ENCODE peak calls at places on chromosomes 12 and 14, in ten cellular contexts. Q, R, L, S, E, U, F, O, J and T are unnamed samples.

GRCh38 chr12:31702047-31702446 is 26.8 kb downstream of the AMN1 start:
- DNase-seq in Q (no peak), R (peak; percentile 52), L (no peak), S (no peak), E (no peak), U (no peak), F (no peak), O (peak; percentile 48), J (no peak), T (peak; percentile 8)

GRCh38 chr14:92465353-92466067 is 48.1 kb upstream of the RIN3 start:
- DNase-seq in Q (no peak), R (no peak), L (no peak), S (no peak), E (no peak), U (no peak), F (no peak), O (no peak), J (no peak), T (no peak)

GRCh38 chr14:77260631-77261030 is 10.4 kb downstream of the NGB start:
- DNase-seq in Q (no peak), R (no peak), L (no peak), S (no peak), E (no peak), U (no peak), F (no peak), O (no peak), J (no peak), T (no peak)

GRCh38 chr12:108033091-108033490 is 96.0 kb upstream of the WSCD2 start:
- DNase-seq in Q (no peak), R (no peak), L (no peak), S (no peak), E (no peak), U (no peak), F (no peak), O (no peak), J (no peak), T (no peak)

GRCh38 chr14:99441157-99441870 is 39.3 kb downstream of the SETD3 start:
- DNase-seq in Q (no peak), R (no peak), L (peak; percentile 31), S (no peak), E (no peak), U (no peak), F (no peak), O (no peak), J (no peak), T (no peak)

GRCh38 chr12:94041833-94042232 is 106.5 kb upstream of the PLXNC1 start:
- DNase-seq in Q (no peak), R (no peak), L (no peak), S (no peak), E (no peak), U (no peak), F (no peak), O (no peak), J (no peak), T (no peak)

GRCh38 chr14:95711476-95712176 is 2.3 kb downstream of the TCL1A start:
- DNase-seq in Q (no peak), R (no peak), L (no peak), S (no peak), E (no peak), U (no peak), F (no peak), O (no peak), J (no peak), T (no peak)

GRCh38 chr12:67193705-67194104 is 75.5 kb upstream of the CAND1 start:
- DNase-seq in Q (peak; percentile 10), R (peak; percentile 77), L (peak; percentile 56), S (peak; percentile 24), E (no peak), U (no peak), F (peak; percentile 32), O (peak; percentile 71), J (peak; percentile 5), T (peak; percentile 0)

GRCh38 chr12:124940393-124941169 is 26.1 kb upstream of the UBC start:
- DNase-seq in Q (peak; percentile 83), R (peak; percentile 98), L (peak; percentile 79), S (peak; percentile 89), E (no peak), U (peak; percentile 73), F (peak; percentile 93), O (peak; percentile 93), J (peak; percentile 79), T (peak; percentile 83)

GRCh38 chr12:104303538-104304151 is at the start of gene EID3:
- DNase-seq in Q (no peak), R (no peak), L (peak; percentile 84), S (no peak), E (peak; percentile 66), U (peak; percentile 72), F (peak; percentile 91), O (peak; percentile 84), J (peak; percentile 93), T (peak; percentile 89)

GRCh38 chr12:14927267-14927666 is 11.1 kb downstream of the ERP27 start:
- DNase-seq in Q (no peak), R (no peak), L (no peak), S (no peak), E (no peak), U (no peak), F (no peak), O (no peak), J (no peak), T (no peak)

GRCh38 chr12:27822076-27822712 is 42.2 kb upstream of the MANSC4 start:
- DNase-seq in Q (no peak), R (no peak), L (no peak), S (peak; percentile 8), E (no peak), U (peak; percentile 60), F (peak; percentile 73), O (peak; percentile 97), J (peak; percentile 58), T (peak; percentile 43)

GRCh38 chr14:99118046-99118721 is 153.8 kb downstream of the BCL11B start:
- DNase-seq in Q (no peak), R (no peak), L (no peak), S (no peak), E (no peak), U (no peak), F (no peak), O (no peak), J (no peak), T (no peak)

GRCh38 chr12:29220632-29221336 is 71.7 kb downstream of the FAR2 start:
- DNase-seq in Q (no peak), R (no peak), L (no peak), S (no peak), E (no peak), U (no peak), F (no peak), O (no peak), J (no peak), T (no peak)

GRCh38 chr14:39368261-39368959 is 63.8 kb downstream of the FBXO33 start:
- DNase-seq in Q (peak; percentile 45), R (peak; percentile 84), L (peak; percentile 52), S (peak; percentile 21), E (peak; percentile 48), U (peak; percentile 3), F (peak; percentile 40), O (peak; percentile 59), J (peak; percentile 30), T (peak; percentile 54)

GRCh38 chr12:8493084-8493483 is 20.2 kb upstream of the CLEC4D start:
- DNase-seq in Q (no peak), R (no peak), L (no peak), S (peak; percentile 77), E (no peak), U (peak; percentile 25), F (peak; percentile 47), O (no peak), J (peak; percentile 75), T (no peak)

GRCh38 chr14:101502761-101503392 is 58.4 kb upstream of the DIO3 start:
- DNase-seq in Q (no peak), R (no peak), L (no peak), S (no peak), E (no peak), U (no peak), F (no peak), O (no peak), J (no peak), T (no peak)

GRCh38 chr12:120078868-120079267 is 37.7 kb downstream of the RAB35 start:
- DNase-seq in Q (no peak), R (peak; percentile 45), L (no peak), S (peak; percentile 92), E (no peak), U (no peak), F (no peak), O (no peak), J (no peak), T (no peak)

GRCh38 chr14:68157971-68158371 is 338.4 kb downstream of the RAD51B start:
- DNase-seq in Q (peak; percentile 85), R (no peak), L (no peak), S (no peak), E (no peak), U (no peak), F (no peak), O (peak; percentile 49), J (no peak), T (no peak)

GRCh38 chr12:69252033-69252432 is 12.7 kb downstream of the CPSF6 start:
- DNase-seq in Q (no peak), R (peak; percentile 6), L (no peak), S (no peak), E (no peak), U (no peak), F (no peak), O (no peak), J (no peak), T (no peak)

GRCh38 chr12:75974323-75975273 is 57.0 kb downstream of the PHLDA1 start:
- DNase-seq in Q (no peak), R (peak; percentile 34), L (no peak), S (no peak), E (peak; percentile 72), U (no peak), F (no peak), O (no peak), J (no peak), T (no peak)